ENCODE peak calls at places on chromosomes 4 and X, in six cellular contexts. One of them, this sample, is unnamed.

GRCh38 chr4:123397276-123398150 is 918 bp downstream of the SPRY1 start:
- DNase-seq in breast epithelium: no peak
- DNase-seq in stomach: peak; percentile 62
- DNase-seq in HepG2: peak; percentile 75
- DNase-seq in H1: no peak
- DNase-seq in SK-N-SH: peak; percentile 65
- DNase-seq in this sample: peak; percentile 88

GRCh38 chr4:139589619-139590018 is 33.6 kb upstream of the SETD7 start:
- DNase-seq in breast epithelium: no peak
- DNase-seq in stomach: no peak
- DNase-seq in HepG2: no peak
- DNase-seq in H1: no peak
- DNase-seq in SK-N-SH: no peak
- DNase-seq in this sample: no peak

GRCh38 chr4:113837397-113837796 is 75.9 kb upstream of the CAMK2D start:
- DNase-seq in breast epithelium: no peak
- DNase-seq in stomach: no peak
- DNase-seq in HepG2: no peak
- DNase-seq in H1: no peak
- DNase-seq in SK-N-SH: no peak
- DNase-seq in this sample: no peak

GRCh38 chrX:2498781-2499302 is 1.9 kb downstream of the DHRSX start:
- DNase-seq in breast epithelium: no peak
- DNase-seq in stomach: peak; percentile 8
- DNase-seq in HepG2: peak; percentile 65
- DNase-seq in H1: no peak
- DNase-seq in SK-N-SH: no peak
- DNase-seq in this sample: peak; percentile 58

GRCh38 chr4:179097741-179098140 is 1655.5 kb upstream of the AGA start:
- DNase-seq in breast epithelium: no peak
- DNase-seq in stomach: no peak
- DNase-seq in HepG2: no peak
- DNase-seq in H1: no peak
- DNase-seq in SK-N-SH: no peak
- DNase-seq in this sample: no peak

GRCh38 chr4:167000141-167000852 is 234.0 kb downstream of the SPOCK3 start:
- DNase-seq in breast epithelium: no peak
- DNase-seq in stomach: no peak
- DNase-seq in HepG2: no peak
- DNase-seq in H1: no peak
- DNase-seq in SK-N-SH: no peak
- DNase-seq in this sample: no peak

GRCh38 chrX:124097116-124097515 is 135.6 kb downstream of the STAG2 start:
- DNase-seq in breast epithelium: no peak
- DNase-seq in stomach: no peak
- DNase-seq in HepG2: no peak
- DNase-seq in H1: no peak
- DNase-seq in SK-N-SH: no peak
- DNase-seq in this sample: no peak

GRCh38 chr4:185542626-185543336 is 7.5 kb upstream of the PDLIM3 start:
- DNase-seq in breast epithelium: no peak
- DNase-seq in stomach: peak; percentile 34
- DNase-seq in HepG2: no peak
- DNase-seq in H1: no peak
- DNase-seq in SK-N-SH: no peak
- DNase-seq in this sample: no peak

GRCh38 chrX:46254623-46255022 is 290.6 kb downstream of the ZNF674 start:
- DNase-seq in breast epithelium: no peak
- DNase-seq in stomach: no peak
- DNase-seq in HepG2: no peak
- DNase-seq in H1: no peak
- DNase-seq in SK-N-SH: no peak
- DNase-seq in this sample: no peak

GRCh38 chr4:2936773-2937145 is 26.4 kb downstream of the NOP14 start:
- DNase-seq in breast epithelium: peak; percentile 53
- DNase-seq in stomach: no peak
- DNase-seq in HepG2: no peak
- DNase-seq in H1: no peak
- DNase-seq in SK-N-SH: no peak
- DNase-seq in this sample: peak; percentile 64

GRCh38 chr4:180734753-180735432 is 1508.3 kb upstream of the TENM3 start:
- DNase-seq in breast epithelium: no peak
- DNase-seq in stomach: no peak
- DNase-seq in HepG2: no peak
- DNase-seq in H1: no peak
- DNase-seq in SK-N-SH: no peak
- DNase-seq in this sample: no peak

GRCh38 chr4:142404191-142404611 is 441.9 kb downstream of the INPP4B start:
- DNase-seq in breast epithelium: no peak
- DNase-seq in stomach: no peak
- DNase-seq in HepG2: no peak
- DNase-seq in H1: no peak
- DNase-seq in SK-N-SH: no peak
- DNase-seq in this sample: no peak

GRCh38 chrX:26653050-26653449 is 437.1 kb downstream of the MAGEB5 start:
- DNase-seq in breast epithelium: no peak
- DNase-seq in stomach: no peak
- DNase-seq in HepG2: no peak
- DNase-seq in H1: no peak
- DNase-seq in SK-N-SH: no peak
- DNase-seq in this sample: no peak

GRCh38 chr4:139403457-139403856 is 50.5 kb upstream of the RAB33B start:
- DNase-seq in breast epithelium: no peak
- DNase-seq in stomach: no peak
- DNase-seq in HepG2: no peak
- DNase-seq in H1: no peak
- DNase-seq in SK-N-SH: no peak
- DNase-seq in this sample: no peak

GRCh38 chrX:149830192-149830873 is 48.6 kb downstream of the MAGEA9 start:
- DNase-seq in breast epithelium: no peak
- DNase-seq in stomach: no peak
- DNase-seq in HepG2: no peak
- DNase-seq in H1: no peak
- DNase-seq in SK-N-SH: no peak
- DNase-seq in this sample: no peak

GRCh38 chr4:77826280-77826679 is 7.1 kb upstream of the CNOT6L start:
- DNase-seq in breast epithelium: no peak
- DNase-seq in stomach: no peak
- DNase-seq in HepG2: no peak
- DNase-seq in H1: no peak
- DNase-seq in SK-N-SH: no peak
- DNase-seq in this sample: no peak

GRCh38 chr4:159434496-159435241 is 331.8 kb downstream of the RAPGEF2 start:
- DNase-seq in breast epithelium: no peak
- DNase-seq in stomach: no peak
- DNase-seq in HepG2: no peak
- DNase-seq in H1: no peak
- DNase-seq in SK-N-SH: no peak
- DNase-seq in this sample: no peak

GRCh38 chr4:52850406-52851119 is 11.6 kb upstream of the RASL11B start:
- DNase-seq in breast epithelium: no peak
- DNase-seq in stomach: no peak
- DNase-seq in HepG2: no peak
- DNase-seq in H1: no peak
- DNase-seq in SK-N-SH: no peak
- DNase-seq in this sample: no peak

GRCh38 chrX:18664947-18665346 is 7.0 kb downstream of the RS1 start:
- DNase-seq in breast epithelium: no peak
- DNase-seq in stomach: no peak
- DNase-seq in HepG2: no peak
- DNase-seq in H1: no peak
- DNase-seq in SK-N-SH: no peak
- DNase-seq in this sample: no peak

GRCh38 chr4:113499696-113500095 is 261.8 kb downstream of the CAMK2D start:
- DNase-seq in breast epithelium: no peak
- DNase-seq in stomach: no peak
- DNase-seq in HepG2: peak; percentile 35
- DNase-seq in H1: no peak
- DNase-seq in SK-N-SH: no peak
- DNase-seq in this sample: no peak

GRCh38 chrX:68114573-68115199 is 318.6 kb downstream of the OPHN1 start:
- DNase-seq in breast epithelium: no peak
- DNase-seq in stomach: no peak
- DNase-seq in HepG2: no peak
- DNase-seq in H1: no peak
- DNase-seq in SK-N-SH: no peak
- DNase-seq in this sample: no peak

GRCh38 chr4:168769416-168769815 is 240.6 kb downstream of the CBR4 start:
- DNase-seq in breast epithelium: no peak
- DNase-seq in stomach: no peak
- DNase-seq in HepG2: no peak
- DNase-seq in H1: no peak
- DNase-seq in SK-N-SH: no peak
- DNase-seq in this sample: no peak

GRCh38 chr4:107035711-107036601 is at the start of gene DKK2:
- DNase-seq in breast epithelium: peak; percentile 49
- DNase-seq in stomach: no peak
- DNase-seq in HepG2: no peak
- DNase-seq in H1: no peak
- DNase-seq in SK-N-SH: peak; percentile 40
- DNase-seq in this sample: peak; percentile 73

GRCh38 chr4:172985552-172985951 is 183.1 kb upstream of the GALNT7 start:
- DNase-seq in breast epithelium: no peak
- DNase-seq in stomach: no peak
- DNase-seq in HepG2: no peak
- DNase-seq in H1: no peak
- DNase-seq in SK-N-SH: no peak
- DNase-seq in this sample: no peak

GRCh38 chrX:24426340-24426913 is 38.7 kb upstream of the PDK3 start:
- DNase-seq in breast epithelium: no peak
- DNase-seq in stomach: no peak
- DNase-seq in HepG2: peak; percentile 29
- DNase-seq in H1: no peak
- DNase-seq in SK-N-SH: peak; percentile 15
- DNase-seq in this sample: no peak

GRCh38 chr4:157043131-157043530 is 32.8 kb upstream of the GLRB start:
- DNase-seq in breast epithelium: no peak
- DNase-seq in stomach: no peak
- DNase-seq in HepG2: peak; percentile 2
- DNase-seq in H1: no peak
- DNase-seq in SK-N-SH: peak; percentile 4
- DNase-seq in this sample: no peak

GRCh38 chrX:151935358-151935757 is 22.7 kb downstream of the MAGEA4 start:
- DNase-seq in breast epithelium: no peak
- DNase-seq in stomach: no peak
- DNase-seq in HepG2: no peak
- DNase-seq in H1: no peak
- DNase-seq in SK-N-SH: no peak
- DNase-seq in this sample: no peak

GRCh38 chrX:101203782-101204351 is 15.7 kb upstream of the DRP2 start:
- DNase-seq in breast epithelium: no peak
- DNase-seq in stomach: no peak
- DNase-seq in HepG2: no peak
- DNase-seq in H1: no peak
- DNase-seq in SK-N-SH: no peak
- DNase-seq in this sample: no peak

GRCh38 chrX:101210630-101211029 is 9.0 kb upstream of the DRP2 start:
- DNase-seq in breast epithelium: no peak
- DNase-seq in stomach: no peak
- DNase-seq in HepG2: no peak
- DNase-seq in H1: no peak
- DNase-seq in SK-N-SH: no peak
- DNase-seq in this sample: no peak

GRCh38 chrX:101208152-101208905 is 11.3 kb upstream of the DRP2 start:
- DNase-seq in breast epithelium: no peak
- DNase-seq in stomach: no peak
- DNase-seq in HepG2: peak; percentile 4
- DNase-seq in H1: no peak
- DNase-seq in SK-N-SH: no peak
- DNase-seq in this sample: no peak

GRCh38 chrX:101206471-101206870 is 13.1 kb upstream of the DRP2 start:
- DNase-seq in breast epithelium: no peak
- DNase-seq in stomach: no peak
- DNase-seq in HepG2: peak; percentile 16
- DNase-seq in H1: no peak
- DNase-seq in SK-N-SH: peak; percentile 58
- DNase-seq in this sample: no peak
- TF ChIP-seq CTCF in breast epithelium: no peak
- TF ChIP-seq CTCF in stomach: no peak
- TF ChIP-seq CTCF in HepG2: peak; percentile 49
- TF ChIP-seq CTCF in H1: peak; percentile 26
- TF ChIP-seq CTCF in SK-N-SH: peak; percentile 56
- TF ChIP-seq CTCF in this sample: peak; percentile 31

GRCh38 chr4:74377714-74378113 is 12.8 kb downstream of the EREG start:
- DNase-seq in breast epithelium: no peak
- DNase-seq in stomach: no peak
- DNase-seq in HepG2: no peak
- DNase-seq in H1: no peak
- DNase-seq in SK-N-SH: no peak
- DNase-seq in this sample: no peak
- TF ChIP-seq POLR2AphosphoS5 in breast epithelium: no peak
- TF ChIP-seq POLR2AphosphoS5 in stomach: no peak
- TF ChIP-seq POLR2AphosphoS5 in HepG2: no peak
- TF ChIP-seq POLR2AphosphoS5 in H1: no peak
- TF ChIP-seq POLR2AphosphoS5 in SK-N-SH: no peak
- TF ChIP-seq POLR2AphosphoS5 in this sample: peak; percentile 16

GRCh38 chrX:82676386-82676785 is 831.7 kb upstream of the POU3F4 start:
- DNase-seq in breast epithelium: no peak
- DNase-seq in stomach: no peak
- DNase-seq in HepG2: no peak
- DNase-seq in H1: no peak
- DNase-seq in SK-N-SH: no peak
- DNase-seq in this sample: no peak
- TF ChIP-seq CTCF in breast epithelium: no peak
- TF ChIP-seq CTCF in stomach: no peak
- TF ChIP-seq CTCF in HepG2: no peak
- TF ChIP-seq CTCF in H1: no peak
- TF ChIP-seq CTCF in SK-N-SH: peak; percentile 59
- TF ChIP-seq CTCF in this sample: no peak

GRCh38 chrX:1384738-1385250 is 7.1 kb downstream of the SLC25A6 start:
- DNase-seq in breast epithelium: no peak
- DNase-seq in stomach: no peak
- DNase-seq in HepG2: no peak
- DNase-seq in H1: no peak
- DNase-seq in SK-N-SH: peak; percentile 21
- DNase-seq in this sample: peak; percentile 68
- TF ChIP-seq POLR2AphosphoS5 in breast epithelium: no peak
- TF ChIP-seq POLR2AphosphoS5 in stomach: no peak
- TF ChIP-seq POLR2AphosphoS5 in HepG2: peak; percentile 57
- TF ChIP-seq POLR2AphosphoS5 in H1: peak; percentile 89
- TF ChIP-seq POLR2AphosphoS5 in SK-N-SH: peak; percentile 55
- TF ChIP-seq POLR2AphosphoS5 in this sample: peak; percentile 63

GRCh38 chrX:155216179-155216939 is at the start of gene VBP1:
- DNase-seq in breast epithelium: peak; percentile 84
- DNase-seq in stomach: peak; percentile 90
- DNase-seq in HepG2: peak; percentile 92
- DNase-seq in H1: peak; percentile 84
- DNase-seq in SK-N-SH: peak; percentile 85
- DNase-seq in this sample: peak; percentile 96
- TF ChIP-seq CTCF in breast epithelium: no peak
- TF ChIP-seq CTCF in stomach: peak; percentile 35
- TF ChIP-seq CTCF in HepG2: peak; percentile 36
- TF ChIP-seq CTCF in H1: no peak
- TF ChIP-seq CTCF in SK-N-SH: peak; percentile 59
- TF ChIP-seq CTCF in this sample: peak; percentile 63

GRCh38 chr4:17511950-17512795 is at the start of gene QDPR:
- DNase-seq in breast epithelium: peak; percentile 67
- DNase-seq in stomach: peak; percentile 86
- DNase-seq in HepG2: peak; percentile 67
- DNase-seq in H1: peak; percentile 56
- DNase-seq in SK-N-SH: peak; percentile 93
- DNase-seq in this sample: peak; percentile 95
- TF ChIP-seq POLR2AphosphoS5 in breast epithelium: no peak
- TF ChIP-seq POLR2AphosphoS5 in stomach: no peak
- TF ChIP-seq POLR2AphosphoS5 in HepG2: peak; percentile 53
- TF ChIP-seq POLR2AphosphoS5 in H1: no peak
- TF ChIP-seq POLR2AphosphoS5 in SK-N-SH: no peak
- TF ChIP-seq POLR2AphosphoS5 in this sample: peak; percentile 62

This sample was measured in spleen.